ENCODE peak calls at places on chromosomes 13 and 19, in eight cellular contexts. F, T, S, N, J, B, R and Y are unnamed samples.

GRCh38 chr13:80469841-80470378 is 129.0 kb upstream of the SPRY2 start:
- DNase-seq in T (no peak), B (peak; percentile 37), F (no peak), S (no peak), R (no peak), N (peak; percentile 82), J (no peak), Y (no peak)

GRCh38 chr19:42360787-42361544 is 29.1 kb downstream of the CNFN start:
- DNase-seq in R (no peak), F (no peak), J (no peak), T (no peak), B (no peak), S (no peak), N (peak; percentile 33), Y (no peak)

GRCh38 chr13:72313546-72313945 is 413.9 kb downstream of the MZT1 start:
- DNase-seq in F (no peak), T (no peak), B (no peak), J (no peak), S (no peak), N (no peak), R (no peak), Y (no peak)

GRCh38 chr13:45092668-45093067 is 27.6 kb upstream of the GTF2F2 start:
- DNase-seq in N (peak; percentile 55), B (no peak), S (no peak), F (no peak), J (no peak), T (no peak), R (no peak), Y (no peak)

GRCh38 chr13:49248433-49249002 is 793 bp downstream of the CDADC1 start:
- DNase-seq in F (no peak), B (no peak), T (no peak), R (no peak), S (no peak), N (peak; percentile 43), J (no peak), Y (no peak)

GRCh38 chr13:79451500-79451962 is 29.4 kb upstream of the NDFIP2 start:
- DNase-seq in F (no peak), T (peak; percentile 95), R (no peak), S (peak; percentile 37), N (peak; percentile 95), B (peak; percentile 26), J (no peak), Y (peak; percentile 75)

GRCh38 chr19:47176627-47177090 is 46.0 kb downstream of the SAE1 start:
- DNase-seq in S (no peak), J (no peak), R (no peak), F (no peak), B (no peak), T (peak; percentile 40), N (peak; percentile 96), Y (peak; percentile 31)

GRCh38 chr19:18833849-18834643 is 2.3 kb downstream of the UPF1 start:
- DNase-seq in T (no peak), F (no peak), B (peak; percentile 50), N (no peak), J (no peak), S (no peak), R (no peak), Y (no peak)

GRCh38 chr19:10087296-10088061 is 1.4 kb downstream of the SHFL start:
- DNase-seq in N (no peak), T (no peak), F (no peak), J (no peak), R (no peak), B (no peak), S (no peak), Y (no peak)

GRCh38 chr19:1752757-1753728 is at the start of gene ONECUT3:
- DNase-seq in T (no peak), F (no peak), B (no peak), R (no peak), N (no peak), S (no peak), J (no peak), Y (no peak)

GRCh38 chr13:80742027-80742426 is 401.1 kb upstream of the SPRY2 start:
- DNase-seq in T (no peak), F (no peak), S (no peak), R (no peak), N (no peak), J (no peak), B (no peak), Y (no peak)

GRCh38 chr19:16117594-16118033 is 5.9 kb downstream of the RAB8A start:
- DNase-seq in N (no peak), F (no peak), J (no peak), T (no peak), R (no peak), B (peak; percentile 51), S (no peak), Y (no peak)

GRCh38 chr13:74115138-74115537 is 19.1 kb downstream of the KLF12 start:
- DNase-seq in N (peak; percentile 92), F (no peak), R (no peak), B (no peak), S (no peak), T (no peak), J (no peak), Y (no peak)

GRCh38 chr13:26742691-26743358 is 17.8 kb downstream of the GPR12 start:
- DNase-seq in N (no peak), S (no peak), T (no peak), F (no peak), R (no peak), J (no peak), B (no peak), Y (no peak)

GRCh38 chr19:36115453-36116343 is at the start of gene TBCB:
- DNase-seq in B (peak; percentile 90), F (no peak), N (no peak), J (no peak), R (peak; percentile 40), T (no peak), S (peak; percentile 93), Y (peak; percentile 85)

GRCh38 chr13:110801044-110801443 is 87.5 kb downstream of the ING1 start:
- DNase-seq in T (no peak), N (no peak), F (no peak), J (no peak), B (no peak), S (no peak), R (no peak), Y (no peak)

GRCh38 chr13:63636231-63636993 is 2220.8 kb upstream of the PCDH20 start:
- DNase-seq in R (peak; percentile 23), S (no peak), J (no peak), F (no peak), T (no peak), N (no peak), B (no peak), Y (no peak)

GRCh38 chr19:50415661-50416033 is 3.1 kb upstream of the SPIB start:
- DNase-seq in B (peak; percentile 80), T (no peak), F (no peak), S (no peak), N (no peak), R (no peak), J (no peak), Y (no peak)

GRCh38 chr13:78497702-78498319 is 105.5 kb downstream of the POU4F1 start:
- DNase-seq in S (no peak), T (no peak), R (no peak), F (no peak), J (no peak), N (no peak), B (no peak), Y (no peak)

GRCh38 chr13:111913790-111914189 is 153.2 kb upstream of the SOX1 start:
- DNase-seq in T (no peak), F (no peak), S (no peak), R (no peak), B (no peak), J (no peak), N (no peak), Y (no peak)

GRCh38 chr13:105908581-105908980 is 626.9 kb downstream of the EFNB2 start:
- DNase-seq in S (no peak), F (no peak), R (no peak), T (peak; percentile 25), N (peak; percentile 46), J (no peak), B (no peak), Y (no peak)

GRCh38 chr19:38055040-38055439 is 148.0 kb downstream of the SIPA1L3 start:
- DNase-seq in B (no peak), R (no peak), N (no peak), S (no peak), F (no peak), T (no peak), J (no peak), Y (no peak)

GRCh38 chr19:10021863-10022262 is 8.6 kb downstream of the RDH8 start:
- DNase-seq in T (no peak), F (no peak), R (no peak), N (no peak), S (no peak), J (no peak), B (no peak), Y (no peak)

GRCh38 chr19:13839938-13840750 is 36.8 kb upstream of the NANOS3 start:
- DNase-seq in F (no peak), N (peak; percentile 41), S (no peak), R (no peak), B (peak; percentile 91), J (no peak), T (no peak), Y (peak; percentile 51)

GRCh38 chr13:39765801-39766463 is 110.5 kb downstream of the COG6 start:
- DNase-seq in T (peak; percentile 42), F (peak; percentile 21), R (peak; percentile 76), N (peak; percentile 37), B (peak; percentile 76), J (peak; percentile 27), S (no peak), Y (no peak)

GRCh38 chr13:73307481-73307880 is 248.7 kb downstream of the KLF5 start:
- DNase-seq in F (no peak), B (peak; percentile 34), N (no peak), R (no peak), J (no peak), T (no peak), S (no peak), Y (no peak)

GRCh38 chr13:34469212-34469983 is 472.7 kb upstream of the NBEA start:
- DNase-seq in B (no peak), R (peak; percentile 51), F (no peak), S (no peak), J (no peak), N (peak; percentile 86), T (no peak), Y (no peak)

GRCh38 chr19:45508681-45508930 is 1.3 kb downstream of the VASP start:
- DNase-seq in T (no peak), J (no peak), N (no peak), R (no peak), S (no peak), F (no peak), B (no peak), Y (no peak)

GRCh38 chr13:28204690-28205443 is 66.5 kb downstream of the PAN3 start:
- DNase-seq in B (no peak), N (no peak), S (no peak), J (no peak), F (no peak), R (no peak), T (peak; percentile 65), Y (no peak)

GRCh38 chr13:90974249-90974954 is 373.1 kb upstream of the MIR17HG start:
- DNase-seq in B (no peak), F (peak; percentile 33), S (no peak), J (no peak), R (no peak), N (no peak), T (no peak), Y (no peak)

GRCh38 chr13:68846663-68847062 is 1261.0 kb upstream of the ATXN8OS start:
- DNase-seq in F (no peak), N (no peak), R (no peak), B (no peak), T (no peak), S (no peak), J (no peak), Y (no peak)

GRCh38 chr13:99981115-99982020 is at the start of gene ZIC2:
- DNase-seq in F (peak; percentile 72), N (peak; percentile 51), B (no peak), J (no peak), T (no peak), S (no peak), R (peak; percentile 93), Y (no peak)

GRCh38 chr19:17075860-17076538 is 422 bp downstream of the MYO9B start:
- DNase-seq in T (peak; percentile 66), B (peak; percentile 51), F (no peak), J (peak; percentile 20), R (peak; percentile 31), S (peak; percentile 36), N (peak; percentile 41), Y (peak; percentile 39)

GRCh38 chr19:53991224-53992113 is at the start of gene CACNG6:
- DNase-seq in N (peak; percentile 24), B (no peak), R (no peak), S (no peak), F (no peak), T (no peak), J (no peak), Y (no peak)